ENCODE peak calls at places on chromosomes 6 and 20, in six cellular contexts. W is GM19239; U is iPS-NIHi11; B is activated CD4-positive, CD25-positive, alpha-beta regulatory T cell; M is D721Med; O is T-cell. K is an unnamed sample.

GRCh38 chr6:65633516-65633915 is 73.5 kb downstream of the EYS start:
- DNase-seq in W (no peak), U (no peak), B (no peak), M (no peak), O (no peak), K (no peak)

GRCh38 chr20:32450484-32451061 is 92.4 kb downstream of the ASXL1 start:
- DNase-seq in W (no peak), U (no peak), B (no peak), M (peak; percentile 81), O (no peak), K (no peak)

GRCh38 chr6:159487636-159488035 is 205.4 kb downstream of the SOD2 start:
- DNase-seq in W (no peak), U (no peak), B (no peak), M (no peak), O (no peak), K (no peak)

GRCh38 chr6:6707143-6707542 is 118.6 kb downstream of the LY86 start:
- DNase-seq in W (no peak), U (no peak), B (no peak), M (no peak), O (no peak), K (no peak)

GRCh38 chr20:45924391-45925261 is 9.9 kb upstream of the PCIF1 start:
- DNase-seq in W (no peak), U (no peak), B (no peak), M (no peak), O (no peak), K (no peak)

GRCh38 chr6:132236281-132236680 is 165.0 kb downstream of the MOXD1 start:
- DNase-seq in W (no peak), U (no peak), B (no peak), M (no peak), O (no peak), K (no peak)

GRCh38 chr20:341682-342081 is 5.2 kb upstream of the NRSN2 start:
- DNase-seq in W (no peak), U (no peak), B (no peak), M (no peak), O (no peak), K (no peak)

GRCh38 chr6:137165375-137166246 is 7.8 kb downstream of the IL22RA2 start:
- DNase-seq in W (no peak), U (no peak), B (no peak), M (no peak), O (peak; percentile 3), K (no peak)

GRCh38 chr20:20759132-20759531 is 46.7 kb upstream of the RALGAPA2 start:
- DNase-seq in W (no peak), U (no peak), B (no peak), M (no peak), O (no peak), K (no peak)

GRCh38 chr20:63830821-63831593 is at the start of gene ZBTB46:
- DNase-seq in W (peak; percentile 97), U (peak; percentile 97), B (no peak), M (peak; percentile 92), O (no peak), K (no peak)

GRCh38 chr20:44133424-44133823 is 53.6 kb downstream of the JPH2 start:
- DNase-seq in W (no peak), U (no peak), B (no peak), M (no peak), O (no peak), K (no peak)

GRCh38 chr20:47727170-47727880 is 58.0 kb downstream of the SULF2 start:
- DNase-seq in W (peak; percentile 62), U (no peak), B (peak; percentile 19), M (no peak), O (peak; percentile 87), K (no peak)

GRCh38 chr20:7358670-7359069 is 581.6 kb downstream of the HAO1 start:
- DNase-seq in W (no peak), U (peak; percentile 35), B (no peak), M (no peak), O (no peak), K (no peak)

GRCh38 chr6:39999006-39999867 is 65.0 kb upstream of the MOCS1 start:
- DNase-seq in W (no peak), U (no peak), B (no peak), M (no peak), O (no peak), K (no peak)

GRCh38 chr6:107822154-107823046 is 1.7 kb downstream of the SCML4 start:
- DNase-seq in W (peak; percentile 62), U (no peak), B (no peak), M (no peak), O (peak; percentile 71), K (no peak)

GRCh38 chr6:79604583-79605037 is 26.5 kb upstream of the SH3BGRL2 start:
- DNase-seq in W (no peak), U (no peak), B (no peak), M (no peak), O (no peak), K (no peak)

GRCh38 chr6:63745784-63746183 is 110.2 kb downstream of the PHF3 start:
- DNase-seq in W (no peak), U (no peak), B (no peak), M (no peak), O (no peak), K (no peak)

GRCh38 chr20:5222919-5223634 is 93.7 kb downstream of the PROKR2 start:
- DNase-seq in W (peak; percentile 36), U (peak; percentile 76), B (peak; percentile 2), M (no peak), O (peak; percentile 54), K (peak; percentile 32)

GRCh38 chr6:2578729-2579128 is 172.0 kb downstream of the MYLK4 start:
- DNase-seq in W (no peak), U (peak; percentile 1), B (no peak), M (no peak), O (no peak), K (no peak)

GRCh38 chr6:170371588-170371987 is 65.0 kb downstream of the FAM120B start:
- DNase-seq in W (no peak), U (peak; percentile 60), B (no peak), M (no peak), O (no peak), K (no peak)

GRCh38 chr6:56932891-56933473 is 21.9 kb upstream of the BEND6 start:
- DNase-seq in W (no peak), U (no peak), B (no peak), M (no peak), O (no peak), K (no peak)

GRCh38 chr6:12543953-12544352 is 172.6 kb upstream of the PHACTR1 start:
- DNase-seq in W (no peak), U (no peak), B (no peak), M (no peak), O (no peak), K (no peak)

GRCh38 chr6:47348316-47348863 is 38.7 kb upstream of the TNFRSF21 start:
- DNase-seq in W (no peak), U (no peak), B (no peak), M (no peak), O (no peak), K (no peak)

GRCh38 chr20:15482525-15482924 is 1090.7 kb downstream of the KIF16B start:
- DNase-seq in W (no peak), U (no peak), B (no peak), M (no peak), O (no peak), K (no peak)

GRCh38 chr6:43105538-43106218 is 29.6 kb downstream of the PTK7 start:
- DNase-seq in W (no peak), U (no peak), B (no peak), M (no peak), O (no peak), K (no peak)

GRCh38 chr6:31114970-31115849 is 610 bp downstream of the PSORS1C1 start:
- DNase-seq in W (no peak), U (no peak), B (no peak), M (no peak), O (no peak), K (no peak)

GRCh38 chr20:51810155-51811039 is 8.1 kb upstream of the SALL4 start:
- DNase-seq in W (no peak), U (no peak), B (no peak), M (no peak), O (no peak), K (no peak)

GRCh38 chr6:1940381-1940780 is 305.0 kb downstream of the GMDS start:
- DNase-seq in W (peak; percentile 4), U (peak; percentile 8), B (no peak), M (no peak), O (no peak), K (no peak)

GRCh38 chr6:63663147-63663877 is 27.7 kb downstream of the PHF3 start:
- DNase-seq in W (no peak), U (no peak), B (no peak), M (no peak), O (no peak), K (no peak)

GRCh38 chr20:1809611-1810510 is 85.3 kb upstream of the SIRPA start:
- DNase-seq in W (no peak), U (no peak), B (no peak), M (no peak), O (no peak), K (no peak)

GRCh38 chr6:62371840-62372239 is 85.8 kb upstream of the KHDRBS2 start:
- DNase-seq in W (no peak), U (no peak), B (no peak), M (no peak), O (no peak), K (no peak)

GRCh38 chr6:40796280-40797223 is 209.4 kb upstream of the LRFN2 start:
- DNase-seq in W (no peak), U (no peak), B (no peak), M (no peak), O (no peak), K (no peak)

GRCh38 chr20:62021794-62022419 is 43.8 kb downstream of the TAF4 start:
- DNase-seq in W (no peak), U (no peak), B (no peak), M (no peak), O (no peak), K (no peak)

GRCh38 chr6:43093361-43094289 is 17.5 kb downstream of the PTK7 start:
- DNase-seq in W (no peak), U (no peak), B (no peak), M (no peak), O (no peak), K (no peak)

K was measured in NT2/D1.